ENCODE peak calls at places on chromosomes 3 and 15, in ten cellular contexts. M is brain microvascular endothelial cell; C is esophagus squamous epithelium; W is adrenal gland; R is CD4-positive, alpha-beta T cell; E is sigmoid colon; S is AG04450; T is gastrocnemius medialis; I is ovary; B is IMR-90. U is an unnamed sample.

GRCh38 chr15:90266061-90266431 is 574 bp downstream of the NGRN start:
- DNase-seq in M (peak), C (no peak), W (peak), R (peak), E (peak), S (no peak), T (peak), I (peak), B (peak), U (peak)

GRCh38 chr3:153443961-153444360 is 281.9 kb downstream of the RAP2B start:
- DNase-seq in M (no peak), C (no peak), W (no peak), R (no peak), E (no peak), S (no peak), T (no peak), I (no peak), B (peak), U (no peak)

GRCh38 chr3:36648241-36649034 is 115.9 kb downstream of the DCLK3 start:
- DNase-seq in M (peak), C (no peak), W (no peak), R (no peak), E (no peak), S (peak), T (no peak), I (no peak), B (peak), U (peak)

GRCh38 chr3:193499152-193499551 is 55.5 kb downstream of the ATP13A4 start:
- DNase-seq in M (no peak), C (no peak), W (no peak), R (no peak), E (no peak), S (no peak), T (no peak), I (no peak), B (no peak), U (no peak)

GRCh38 chr15:35308802-35309201 is 223.7 kb upstream of the NANOGP8 start:
- DNase-seq in M (peak), C (no peak), W (no peak), R (no peak), E (peak), S (peak), T (no peak), I (no peak), B (peak), U (no peak)

GRCh38 chr15:25810631-25811077 is 52.5 kb downstream of the ATP10A start:
- DNase-seq in M (no peak), C (no peak), W (no peak), R (peak), E (no peak), S (no peak), T (no peak), I (no peak), B (no peak), U (no peak)

GRCh38 chr15:90300988-90301715 is 35.7 kb downstream of the NGRN start:
- DNase-seq in M (peak), C (no peak), W (peak), R (peak), E (peak), S (no peak), T (peak), I (peak), B (peak), U (peak)

GRCh38 chr3:142782616-142783015 is 58.8 kb downstream of the TRPC1 start:
- DNase-seq in M (no peak), C (no peak), W (no peak), R (no peak), E (no peak), S (no peak), T (no peak), I (no peak), B (no peak), U (no peak)

GRCh38 chr15:72902245-72902928 is 118.8 kb upstream of the ADPGK start:
- DNase-seq in M (peak), C (no peak), W (peak), R (no peak), E (peak), S (no peak), T (peak), I (peak), B (peak), U (no peak)

GRCh38 chr15:29887719-29888118 is 65.5 kb upstream of the TJP1 start:
- DNase-seq in M (no peak), C (no peak), W (no peak), R (no peak), E (no peak), S (peak), T (no peak), I (no peak), B (peak), U (no peak)

GRCh38 chr3:149152420-149152819 is 23.0 kb downstream of the HPS3 start:
- DNase-seq in M (peak), C (no peak), W (no peak), R (no peak), E (no peak), S (no peak), T (no peak), I (no peak), B (peak), U (no peak)

GRCh38 chr3:45870099-45870498 is 16.2 kb upstream of the CCR9 start:
- DNase-seq in M (no peak), C (no peak), W (no peak), R (peak), E (no peak), S (no peak), T (no peak), I (no peak), B (no peak), U (no peak)

GRCh38 chr3:190381356-190381940 is 6.5 kb upstream of the CLDN16 start:
- DNase-seq in M (no peak), C (no peak), W (no peak), R (no peak), E (no peak), S (no peak), T (no peak), I (no peak), B (peak), U (no peak)

GRCh38 chr3:20546636-20547035 is 360.6 kb upstream of the SGO1 start:
- DNase-seq in M (peak), C (no peak), W (no peak), R (no peak), E (no peak), S (no peak), T (no peak), I (no peak), B (no peak), U (no peak)

GRCh38 chr3:134364061-134364935 is 9.9 kb downstream of the AMOTL2 start:
- DNase-seq in M (peak), C (peak), W (peak), R (no peak), E (peak), S (peak), T (peak), I (peak), B (peak), U (peak)

GRCh38 chr3:143571548-143571947 is 276.7 kb downstream of the SLC9A9 start:
- DNase-seq in M (peak), C (no peak), W (no peak), R (no peak), E (no peak), S (no peak), T (no peak), I (no peak), B (no peak), U (no peak)

GRCh38 chr15:90145259-90145658 is 43.0 kb upstream of the IDH2 start:
- DNase-seq in M (no peak), C (no peak), W (no peak), R (no peak), E (no peak), S (no peak), T (no peak), I (no peak), B (no peak), U (no peak)

GRCh38 chr3:159130108-159130507 is 328.3 kb downstream of the MFSD1 start:
- DNase-seq in M (no peak), C (no peak), W (peak), R (no peak), E (no peak), S (no peak), T (no peak), I (no peak), B (peak), U (no peak)

GRCh38 chr3:44865272-44866005 is 3.7 kb downstream of the TMEM42 start:
- DNase-seq in M (no peak), C (no peak), W (no peak), R (no peak), E (no peak), S (no peak), T (no peak), I (no peak), B (peak), U (no peak)

GRCh38 chr15:85748729-85749128 is 46.0 kb downstream of the KLHL25 start:
- DNase-seq in M (no peak), C (no peak), W (no peak), R (no peak), E (peak), S (no peak), T (no peak), I (peak), B (no peak), U (no peak)

GRCh38 chr3:58299839-58300516 is 6.1 kb upstream of the RPP14 start:
- DNase-seq in M (peak), C (no peak), W (no peak), R (no peak), E (no peak), S (peak), T (no peak), I (no peak), B (peak), U (peak)

GRCh38 chr3:87488725-87489124 is 212.3 kb upstream of the POU1F1 start:
- DNase-seq in M (no peak), C (no peak), W (no peak), R (no peak), E (no peak), S (no peak), T (no peak), I (no peak), B (no peak), U (no peak)

GRCh38 chr3:193852901-193853300 is 259.9 kb downstream of the OPA1 start:
- DNase-seq in M (no peak), C (no peak), W (no peak), R (no peak), E (no peak), S (no peak), T (no peak), I (no peak), B (no peak), U (no peak)

GRCh38 chr3:58608648-58609047 is 31.5 kb upstream of the FAM107A start:
- DNase-seq in M (no peak), C (no peak), W (no peak), R (no peak), E (no peak), S (no peak), T (peak), I (no peak), B (no peak), U (peak)

GRCh38 chr3:100401674-100402036 is 316 bp downstream of the LNP1 start:
- DNase-seq in M (peak), C (no peak), W (peak), R (peak), E (peak), S (no peak), T (peak), I (peak), B (peak), U (peak)

GRCh38 chr3:18236726-18237125 is 188.4 kb downstream of the SATB1 start:
- DNase-seq in M (no peak), C (no peak), W (no peak), R (no peak), E (no peak), S (no peak), T (no peak), I (no peak), B (no peak), U (no peak)

GRCh38 chr15:74776851-74777768 is 4.8 kb upstream of the CSK start:
- DNase-seq in M (no peak), C (no peak), W (no peak), R (no peak), E (no peak), S (no peak), T (no peak), I (no peak), B (no peak), U (no peak)

GRCh38 chr15:98431171-98431570 is 217.2 kb upstream of the IGF1R start:
- DNase-seq in M (no peak), C (no peak), W (no peak), R (no peak), E (no peak), S (no peak), T (no peak), I (no peak), B (no peak), U (no peak)

GRCh38 chr15:58440181-58440910 is 8.6 kb downstream of the LIPC start:
- DNase-seq in M (peak), C (no peak), W (peak), R (no peak), E (no peak), S (no peak), T (peak), I (no peak), B (peak), U (peak)

GRCh38 chr3:190892328-190893011 is 30.0 kb upstream of the GMNC start:
- DNase-seq in M (no peak), C (no peak), W (no peak), R (no peak), E (no peak), S (no peak), T (no peak), I (no peak), B (no peak), U (no peak)

GRCh38 chr3:155741081-155741480 is 3.8 kb downstream of the PLCH1 start:
- DNase-seq in M (no peak), C (no peak), W (no peak), R (no peak), E (no peak), S (no peak), T (no peak), I (no peak), B (no peak), U (no peak)

GRCh38 chr15:74497584-74497983 is 36.6 kb upstream of the UBL7 start:
- DNase-seq in M (no peak), C (no peak), W (no peak), R (no peak), E (no peak), S (no peak), T (no peak), I (no peak), B (no peak), U (peak)

GRCh38 chr15:66006986-66007385 is 137.7 kb downstream of the RAB11A start:
- DNase-seq in M (no peak), C (no peak), W (no peak), R (no peak), E (no peak), S (no peak), T (no peak), I (no peak), B (no peak), U (peak)

GRCh38 chr3:195268608-195269309 is 2.2 kb downstream of the XXYLT1 start:
- DNase-seq in M (no peak), C (no peak), W (no peak), R (no peak), E (no peak), S (no peak), T (no peak), I (no peak), B (no peak), U (no peak)

GRCh38 chr3:195269375-195270078 is 1.4 kb downstream of the XXYLT1 start:
- DNase-seq in M (no peak), C (no peak), W (no peak), R (no peak), E (no peak), S (no peak), T (no peak), I (no peak), B (no peak), U (no peak)

GRCh38 chr3:195271116-195271858 is at the start of gene XXYLT1:
- DNase-seq in M (peak), C (peak), W (peak), R (peak), E (peak), S (no peak), T (peak), I (peak), B (peak), U (peak)

GRCh38 chr3:195270350-195271115 is 426 bp downstream of the XXYLT1 start:
- DNase-seq in M (peak), C (no peak), W (peak), R (no peak), E (peak), S (no peak), T (no peak), I (peak), B (peak), U (peak)

DNA sequence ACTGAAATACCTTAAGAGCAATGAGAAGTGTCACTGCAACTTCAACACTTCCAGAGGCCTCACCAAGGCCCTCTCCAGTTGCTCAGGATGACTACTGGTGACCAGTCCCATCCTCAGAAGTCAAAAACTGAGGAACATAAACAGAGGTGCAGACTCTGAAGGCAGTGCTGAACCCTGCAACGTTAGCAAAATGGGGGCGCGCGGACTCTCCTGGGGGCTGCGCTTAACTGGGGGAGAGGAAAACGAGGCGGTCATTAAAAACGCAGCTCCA is 945 bp downstream of the XXYLT1 start:
- DNase-seq in M (no peak), C (no peak), W (no peak), R (no peak), E (no peak), S (no peak), T (no peak), I (no peak), B (no peak), U (no peak)
- H3K27ac ChIP-seq in M (no peak), C (peak), W (peak), R (no peak), E (peak), S (no peak), T (peak), I (no peak), B (no peak), U (peak)

GRCh38 chr15:69215636-69216035 is 55.2 kb downstream of the GLCE start:
- DNase-seq in M (no peak), C (no peak), W (no peak), R (no peak), E (no peak), S (no peak), T (no peak), I (no peak), B (no peak), U (no peak)

GRCh38 chr15:69210574-69210973 is 50.1 kb downstream of the GLCE start:
- DNase-seq in M (no peak), C (no peak), W (no peak), R (no peak), E (no peak), S (no peak), T (no peak), I (no peak), B (no peak), U (no peak)

GRCh38 chr15:69217381-69217780 is 56.9 kb downstream of the GLCE start:
- DNase-seq in M (no peak), C (no peak), W (no peak), R (no peak), E (no peak), S (no peak), T (no peak), I (no peak), B (no peak), U (no peak)

GRCh38 chr15:69209661-69210060 is 49.2 kb downstream of the GLCE start:
- DNase-seq in M (no peak), C (no peak), W (no peak), R (no peak), E (no peak), S (no peak), T (no peak), I (no peak), B (no peak), U (no peak)

DNA sequence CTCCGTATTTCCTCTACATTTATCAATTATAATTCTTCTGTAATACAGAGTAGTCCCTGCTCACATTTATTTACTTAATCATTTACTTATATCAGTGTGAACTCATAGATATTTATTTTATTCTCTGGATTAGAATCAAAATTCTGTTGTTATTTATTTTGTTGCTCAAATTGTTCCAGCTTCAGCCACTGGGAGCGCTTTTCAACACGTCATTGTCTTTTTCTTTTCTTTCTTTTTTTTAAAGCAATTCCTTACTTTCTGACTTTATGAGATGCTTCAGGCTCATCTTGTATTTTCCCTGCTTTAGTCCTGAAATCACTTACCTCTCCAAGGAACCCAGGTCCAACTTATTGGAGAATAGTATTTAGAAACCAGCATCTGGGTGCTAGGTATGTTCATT is 53.4 kb downstream of the GLCE start:
- DNase-seq in M (no peak), C (no peak), W (no peak), R (no peak), E (no peak), S (no peak), T (no peak), I (no peak), B (no peak), U (no peak)
- TF ChIP-seq CTCF in M (peak), C (no peak), W (no peak), R (no peak), E (no peak), S (no peak), T (no peak), I (no peak), B (no peak), U (peak)

GRCh38 chr15:79923515-79924169 is 26.8 kb upstream of the MTHFS start:
- DNase-seq in M (peak), C (peak), W (peak), R (peak), E (peak), S (peak), T (peak), I (peak), B (peak), U (peak)

GRCh38 chr15:79923068-79923514 is 26.3 kb upstream of the MTHFS start:
- DNase-seq in M (peak), C (no peak), W (peak), R (peak), E (peak), S (no peak), T (peak), I (peak), B (peak), U (peak)

GRCh38 chr15:79922512-79923067 is 25.8 kb upstream of the MTHFS start:
- DNase-seq in M (peak), C (no peak), W (no peak), R (no peak), E (no peak), S (no peak), T (no peak), I (no peak), B (no peak), U (no peak)

GRCh38 chr15:79919749-79920511 is 23.1 kb upstream of the MTHFS start:
- DNase-seq in M (no peak), C (no peak), W (no peak), R (no peak), E (no peak), S (no peak), T (no peak), I (no peak), B (no peak), U (no peak)

DNA sequence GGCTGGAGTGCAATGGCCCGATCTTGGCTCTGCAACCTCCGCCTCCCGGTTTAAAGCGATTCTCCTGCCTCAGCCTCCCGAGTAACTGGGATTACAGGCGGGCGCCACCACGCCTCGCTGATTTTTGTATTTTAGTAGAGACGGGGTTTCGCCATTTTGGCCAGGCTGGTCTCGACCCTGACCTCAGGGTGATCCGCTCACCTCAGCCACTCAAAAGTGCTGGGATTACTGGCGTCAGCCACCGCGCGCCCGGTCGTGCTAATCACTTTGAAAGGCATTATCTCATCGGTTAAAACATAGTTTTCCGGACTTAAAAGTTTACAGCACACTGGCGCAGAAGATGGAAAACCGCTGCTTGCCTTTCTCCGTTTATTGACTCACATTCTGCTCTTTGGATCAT is 27.6 kb upstream of the MTHFS start:
- DNase-seq in M (no peak), C (no peak), W (no peak), R (no peak), E (no peak), S (no peak), T (no peak), I (no peak), B (no peak), U (no peak)
- H3K27ac ChIP-seq in M (no peak), C (peak), W (peak), R (peak), E (peak), S (peak), T (peak), I (no peak), B (no peak), U (peak)

DNA sequence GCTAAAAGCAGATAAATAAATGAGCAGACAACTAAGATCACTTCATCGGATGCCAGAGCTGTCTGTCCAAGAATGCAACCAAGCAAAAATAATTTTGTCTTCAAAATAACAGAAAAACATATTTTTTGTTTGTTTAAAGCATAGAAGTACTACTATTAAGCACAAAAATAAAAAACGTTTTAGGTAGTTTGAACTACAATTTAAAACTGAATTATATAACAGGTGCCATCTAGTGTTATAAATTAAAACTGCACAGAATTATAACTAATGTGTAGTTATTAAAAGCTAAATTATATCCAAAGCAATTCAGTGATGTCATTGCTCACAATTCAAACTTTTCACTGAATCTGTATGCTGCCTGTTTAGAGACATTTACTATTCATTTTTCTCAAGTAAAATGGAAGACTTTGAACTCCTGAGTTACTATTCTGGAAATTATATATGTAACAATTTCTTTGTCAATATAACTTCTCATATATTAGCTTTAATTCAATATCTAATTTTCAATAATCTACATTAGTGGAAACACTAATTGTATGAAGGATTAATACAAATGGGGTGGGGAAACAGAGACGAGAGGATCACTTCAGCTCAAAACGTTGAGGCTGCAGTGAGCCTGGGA is 29.5 kb downstream of the LINS1 start:
- DNase-seq in M (no peak), C (no peak), W (no peak), R (no peak), E (no peak), S (no peak), T (no peak), I (no peak), B (peak), U (peak)
- TF ChIP-seq CTCF in M (peak), C (peak), W (peak), R (peak), E (peak), S (peak), T (peak), I (peak), B (peak), U (peak)